ENCODE peak calls at places on chromosomes 3 and 15, in eight cellular contexts. M is ovary, N is GM18507, F is NCI-H1930, S is H7, C is LNCaP clone FGC, I is fibroblast of lung, V is ELF-1. L is an unnamed sample.

GRCh38 chr15:83695246-83695645 is 41.3 kb downstream of the ADAMTSL3 start:
- DNase-seq in M (no peak), N (no peak), F (no peak), S (no peak), C (no peak), I (no peak), V (no peak), L (no peak)

GRCh38 chr3:122694966-122695365 is 14.3 kb downstream of the PARP14 start:
- DNase-seq in M (no peak), N (no peak), F (no peak), S (no peak), C (no peak), I (no peak), V (no peak), L (no peak)

GRCh38 chr3:50201573-50202315 is 3.3 kb upstream of the SLC38A3 start:
- DNase-seq in M (no peak), N (no peak), F (no peak), S (peak), C (no peak), I (no peak), V (no peak), L (no peak)

GRCh38 chr3:10981031-10981430 is 11.5 kb upstream of the SLC6A1 start:
- DNase-seq in M (no peak), N (no peak), F (no peak), S (no peak), C (no peak), I (no peak), V (no peak), L (no peak)

GRCh38 chr15:83516935-83517334 is 69.8 kb downstream of the SH3GL3 start:
- DNase-seq in M (no peak), N (no peak), F (no peak), S (no peak), C (no peak), I (peak), V (no peak), L (no peak)

GRCh38 chr3:154228561-154229216 is 95.6 kb downstream of the DHX36 start:
- DNase-seq in M (no peak), N (no peak), F (no peak), S (no peak), C (no peak), I (peak), V (peak), L (no peak)

GRCh38 chr3:188497021-188497420 is 343.1 kb downstream of the LPP start:
- DNase-seq in M (no peak), N (no peak), F (no peak), S (no peak), C (no peak), I (peak), V (no peak), L (no peak)

GRCh38 chr3:39937874-39938273 is 128.5 kb downstream of the MYRIP start:
- DNase-seq in M (no peak), N (no peak), F (no peak), S (no peak), C (no peak), I (no peak), V (no peak), L (peak)

GRCh38 chr3:120171134-120171863 is 77.1 kb upstream of the GSK3B start:
- DNase-seq in M (no peak), N (no peak), F (no peak), S (no peak), C (no peak), I (peak), V (no peak), L (no peak)

GRCh38 chr3:175731543-175731942 is 872.4 kb downstream of the NAALADL2 start:
- DNase-seq in M (no peak), N (no peak), F (no peak), S (no peak), C (peak), I (no peak), V (no peak), L (no peak)

GRCh38 chr3:52405601-52406115 is 39.2 kb downstream of the SEMA3G start:
- DNase-seq in M (no peak), N (no peak), F (no peak), S (peak), C (no peak), I (no peak), V (no peak), L (no peak)

GRCh38 chr3:150237490-150237889 is 170.6 kb upstream of the TSC22D2 start:
- DNase-seq in M (no peak), N (no peak), F (no peak), S (no peak), C (peak), I (peak), V (no peak), L (no peak)

GRCh38 chr3:11662392-11662990 is 18.8 kb upstream of the VGLL4 start:
- DNase-seq in M (no peak), N (no peak), F (no peak), S (peak), C (no peak), I (peak), V (no peak), L (no peak)

GRCh38 chr3:37556789-37557301 is 304.8 kb upstream of the CTDSPL start:
- DNase-seq in M (no peak), N (no peak), F (no peak), S (no peak), C (no peak), I (no peak), V (no peak), L (no peak)